ENCODE peak calls at places on chromosomes 11 and 22, in seven cellular contexts. U, G, E, V, D, H and M are unnamed samples.

GRCh38 chr22:40668611-40669390 is 10.5 kb upstream of the MCHR1 start:
- DNase-seq in V (peak; percentile 88), D (peak; percentile 70), G (no peak), H (peak; percentile 95), E (no peak), U (no peak), M (no peak)

GRCh38 chr11:134760957-134761356 is 348.9 kb upstream of the B3GAT1 start:
- DNase-seq in E (no peak), G (no peak), H (no peak), V (no peak), U (no peak), D (no peak), M (no peak)

GRCh38 chr11:70925238-70925637 is 327.1 kb downstream of the SHANK2 start:
- DNase-seq in U (no peak), D (no peak), E (no peak), V (no peak), G (no peak), H (no peak), M (no peak)

GRCh38 chr11:104033561-104033960 is 2.9 kb upstream of the DDI1 start:
- DNase-seq in G (no peak), D (no peak), E (no peak), U (no peak), V (no peak), H (peak; percentile 73), M (no peak)

GRCh38 chr11:45173064-45173463 is 26.6 kb downstream of the PRDM11 start:
- DNase-seq in G (no peak), D (peak; percentile 51), E (no peak), V (no peak), U (no peak), H (no peak), M (no peak)

GRCh38 chr11:35313066-35313765 is 106.1 kb downstream of the SLC1A2 start:
- DNase-seq in U (no peak), D (no peak), E (no peak), G (no peak), V (no peak), H (no peak), M (no peak)

GRCh38 chr11:31967404-31967950 is 123.4 kb upstream of the RCN1 start:
- DNase-seq in D (no peak), U (no peak), H (no peak), E (no peak), V (no peak), G (no peak), M (no peak)

GRCh38 chr22:40247976-40248375 is 70.3 kb downstream of the TNRC6B start:
- DNase-seq in D (no peak), E (no peak), U (peak; percentile 70), H (no peak), V (no peak), G (no peak), M (no peak)

GRCh38 chr22:41758231-41758630 is 42.2 kb upstream of the CCDC134 start:
- DNase-seq in D (no peak), G (no peak), V (no peak), U (no peak), H (no peak), E (no peak), M (no peak)

GRCh38 chr11:14789879-14790484 is 102.0 kb downstream of the CYP2R1 start:
- DNase-seq in U (no peak), H (peak; percentile 20), V (no peak), D (peak; percentile 10), E (no peak), G (no peak), M (no peak)

GRCh38 chr11:1938343-1939005 is 8.7 kb upstream of the MRPL23 start:
- DNase-seq in G (peak; percentile 22), U (no peak), V (no peak), H (no peak), D (no peak), E (peak; percentile 42), M (peak; percentile 60)

GRCh38 chr11:86938900-86939880 is 16.0 kb downstream of the FZD4 start:
- DNase-seq in E (peak; percentile 41), H (peak; percentile 77), U (no peak), D (peak; percentile 50), V (peak; percentile 51), G (no peak), M (no peak)

GRCh38 chr11:36431429-36432092 is 78.5 kb downstream of the TRAF6 start:
- DNase-seq in H (peak; percentile 96), D (peak; percentile 86), V (peak; percentile 96), U (no peak), E (no peak), G (peak; percentile 71), M (no peak)

GRCh38 chr11:4936745-4937144 is 10.7 kb downstream of the OR51A4 start:
- DNase-seq in G (no peak), D (no peak), E (no peak), H (no peak), V (no peak), U (no peak), M (no peak)

GRCh38 chr22:47188337-47189055 is 426.0 kb downstream of the TBC1D22A start:
- DNase-seq in V (no peak), D (no peak), G (no peak), U (no peak), E (no peak), H (no peak), M (no peak)

DNA sequence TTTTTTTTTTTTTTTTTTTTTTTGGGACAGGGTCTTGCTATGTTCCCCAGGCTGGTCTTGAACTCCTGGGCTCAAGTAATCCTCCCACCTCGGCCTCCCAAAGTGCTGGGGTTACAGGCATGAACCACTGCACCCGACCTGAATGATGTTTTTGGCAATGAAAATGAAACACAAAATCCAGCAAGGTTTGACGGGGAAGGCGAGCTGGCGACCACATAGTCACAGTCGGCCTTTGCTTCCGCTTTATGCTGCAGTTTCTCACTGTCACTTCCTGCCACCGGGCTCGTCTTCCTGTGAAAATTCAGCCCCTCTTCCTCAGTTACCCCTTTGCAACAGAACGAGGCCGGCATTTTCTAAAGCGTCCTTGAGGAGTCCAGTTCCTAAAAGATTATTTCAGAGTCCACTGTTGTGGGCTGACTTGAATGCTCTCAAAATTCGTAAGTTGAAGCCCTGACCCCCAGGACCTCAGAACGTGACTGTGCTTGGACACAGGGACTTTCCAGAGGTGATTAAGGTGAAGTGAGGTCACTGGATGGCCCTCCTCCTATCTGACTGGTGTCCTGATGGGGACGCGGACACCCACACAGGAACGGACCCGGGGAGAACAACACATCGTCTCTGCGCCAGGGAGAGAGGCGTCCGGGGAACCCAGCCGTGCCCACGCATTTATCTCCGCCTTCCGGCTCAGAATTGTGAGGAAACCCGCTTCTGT is 2.9 kb upstream of the BID start:
- DNase-seq in U (peak; percentile 72), H (no peak), D (no peak), V (no peak), E (no peak), G (no peak), M (no peak)
- H3K4me3 ChIP-seq in U (peak overlapping the region; percentile 100), H (no peak overlapping the region), D (no peak overlapping the region), V (no peak overlapping the region), E (no peak overlapping the region), G (peak overlapping the region; percentile 46), M (no peak overlapping the region)

DNA sequence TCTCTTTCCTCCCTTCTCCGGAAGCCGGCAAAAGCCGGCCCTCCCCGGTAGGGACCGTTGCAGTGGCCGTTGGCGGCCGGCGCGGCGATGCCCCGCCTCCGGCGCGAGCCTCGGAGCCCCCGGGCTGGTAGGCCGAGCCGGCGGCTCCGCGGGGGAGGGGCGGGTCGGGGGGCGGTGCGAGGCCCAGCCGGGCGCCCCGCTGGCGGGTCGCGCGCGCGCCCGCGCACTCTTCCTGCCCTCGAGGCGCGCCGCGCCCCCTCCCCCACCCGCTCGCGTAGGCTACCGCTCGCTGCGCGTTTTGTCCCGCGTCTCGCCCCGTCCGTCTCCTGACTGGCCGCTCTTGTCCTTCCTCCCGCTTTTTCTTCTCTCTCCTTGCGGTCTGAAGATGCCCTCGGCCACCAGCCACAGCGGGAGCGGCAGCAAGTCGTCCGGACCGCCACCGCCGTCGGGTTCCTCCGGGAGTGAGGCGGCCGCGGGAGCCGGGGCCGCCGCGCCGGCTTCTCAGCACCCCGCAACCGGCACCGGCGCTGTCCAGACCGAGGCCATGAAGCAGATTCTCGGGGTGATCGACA is 591 bp downstream of the CAPRIN1 start:
- DNase-seq in V (peak; percentile 80), U (peak; percentile 89), H (peak; percentile 91), G (peak; percentile 94), D (peak; percentile 91), E (peak; percentile 96), M (peak; percentile 98)
- H3K4me3 ChIP-seq in V (peak overlapping the region; percentile 89), U (peak overlapping the region; percentile 85), H (peak overlapping the region; percentile 98), G (peak overlapping the region; percentile 92), D (peak overlapping the region; percentile 91), E (peak overlapping the region; percentile 95), M (peak overlapping the region; percentile 99)

GRCh38 chr11:66293352-66293751 is 1.7 kb downstream of the TMEM151A start:
- DNase-seq in V (no peak), U (no peak), E (no peak), H (no peak), G (no peak), D (no peak), M (peak; percentile 54)

GRCh38 chr11:66291303-66291705 is 390 bp upstream of the TMEM151A start:
- DNase-seq in D (no peak), E (peak; percentile 52), G (no peak), H (no peak), U (no peak), V (no peak), M (no peak)

GRCh38 chr11:66291706-66292542 is at the start of gene TMEM151A:
- DNase-seq in V (no peak), E (peak; percentile 84), G (no peak), D (no peak), H (no peak), U (no peak), M (peak; percentile 91)

GRCh38 chr11:66293777-66294625 is 2.3 kb downstream of the TMEM151A start:
- DNase-seq in H (no peak), U (no peak), V (no peak), E (no peak), D (no peak), G (no peak), M (peak; percentile 62)

DNA sequence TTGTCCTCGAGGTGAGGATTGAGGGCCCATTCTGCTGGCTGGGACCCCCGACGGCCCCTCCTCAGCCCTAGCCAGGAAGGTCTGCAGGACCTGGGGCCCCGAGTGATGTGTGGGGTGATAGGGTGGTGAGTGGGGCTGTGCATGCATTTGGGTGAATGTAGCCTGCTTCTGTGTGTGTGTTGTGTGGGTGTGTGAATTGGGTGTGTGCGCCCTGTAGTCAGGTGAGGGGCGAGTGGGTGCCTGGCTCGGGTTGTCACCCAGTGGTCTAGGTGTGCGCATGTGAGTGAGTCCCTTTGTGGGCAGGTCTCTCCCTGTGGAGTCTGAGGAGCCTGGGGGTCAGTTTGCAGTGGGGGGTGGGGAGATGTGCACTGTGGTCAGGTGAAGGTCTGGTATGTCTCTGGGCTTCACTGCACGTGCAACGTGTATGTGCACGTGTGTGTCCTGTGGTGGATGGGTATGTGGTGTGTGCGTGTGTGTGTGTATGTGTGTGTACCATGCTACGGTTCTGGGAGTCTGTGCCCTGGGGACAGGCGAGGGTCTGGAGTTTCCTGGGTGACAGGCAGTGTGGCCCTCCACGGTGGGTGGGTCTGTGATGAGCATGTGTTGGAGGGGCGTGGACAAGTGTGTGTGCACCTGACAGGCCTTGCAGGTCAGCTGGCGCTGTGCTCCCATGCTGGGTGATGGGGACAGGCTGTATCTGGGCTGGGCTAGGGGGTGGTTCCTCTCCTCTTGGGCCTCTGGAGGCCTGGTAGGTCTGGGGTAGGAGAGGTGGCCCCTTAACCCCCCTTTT is 1.0 kb downstream of the TMEM151A start:
- DNase-seq in G (no peak), E (no peak), H (no peak), U (no peak), D (no peak), V (no peak), M (peak; percentile 45)
- H3K4me3 ChIP-seq in G (peak overlapping the region; percentile 65), E (peak overlapping the region; percentile 56), H (no peak overlapping the region), U (no peak overlapping the region), D (peak overlapping the region; percentile 65), V (no peak overlapping the region), M (peak overlapping the region; percentile 49)

DNA sequence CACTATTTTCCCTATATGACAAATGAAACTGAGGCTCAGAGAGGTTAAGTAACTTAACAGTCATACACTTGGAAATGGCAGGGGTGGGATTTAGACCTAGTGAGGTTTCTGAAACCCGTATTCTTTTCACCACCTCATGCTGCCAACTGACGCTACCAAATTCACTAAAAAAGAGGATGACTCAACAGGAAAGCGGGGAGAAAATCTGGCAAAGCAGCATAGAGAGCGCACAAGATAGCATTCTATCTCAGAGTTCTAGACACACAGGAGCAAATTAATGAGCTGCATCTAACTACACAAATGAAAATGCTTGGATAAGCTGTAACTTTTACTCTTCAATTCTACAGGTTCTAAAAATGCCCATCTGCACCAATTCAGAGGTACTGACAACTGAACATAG is 136.4 kb downstream of the RBFOX2 start:
- DNase-seq in V (peak; percentile 79), D (no peak), E (no peak), H (peak; percentile 82), U (no peak), G (no peak), M (no peak)
- H3K4me3 ChIP-seq in V (no peak overlapping the region), D (no peak overlapping the region), E (no peak overlapping the region), H (no peak overlapping the region), U (no peak overlapping the region), G (peak overlapping the region; percentile 65), M (no peak overlapping the region)